ENCODE peak calls at places on chromosomes 11 and 22, in four cellular contexts. M is AG04450, L is fibroblast of pulmonary artery, Q is nephron progenitor cell. N is an unnamed sample.

GRCh38 chr22:31123292-31123602 is 481 bp downstream of the INPP5J start:
- DNase-seq in M (no peak), L (no peak), Q (no peak), N (no peak)

GRCh38 chr11:134592391-134592990 is 180.4 kb upstream of the B3GAT1 start:
- DNase-seq in Q (peak; percentile 84), L (peak; percentile 0), M (no peak), N (no peak)

GRCh38 chr11:117914398-117914761 is 14.8 kb downstream of the TMPRSS13 start:
- DNase-seq in L (no peak), M (no peak), Q (no peak), N (no peak)

GRCh38 chr11:122814401-122814800 is 23.9 kb upstream of the CRTAM start:
- DNase-seq in L (no peak), Q (no peak), M (no peak), N (no peak)

GRCh38 chr11:112961751-112962747 is 829 bp downstream of the NCAM1 start:
- DNase-seq in L (no peak), M (no peak), Q (peak; percentile 65), N (no peak)

GRCh38 chr22:19146215-19146968 is 1.9 kb upstream of the ESS2 start:
- DNase-seq in M (no peak), L (no peak), Q (no peak), N (no peak)

GRCh38 chr11:68167474-68167873 is 45.6 kb downstream of the KMT5B start:
- DNase-seq in M (no peak), Q (no peak), L (no peak), N (no peak)

GRCh38 chr22:40021401-40022000 is 26.7 kb downstream of the FAM83F start:
- DNase-seq in L (no peak), M (no peak), Q (no peak), N (no peak)

GRCh38 chr22:39287076-39287743 is 32.2 kb downstream of the RPL3 start:
- DNase-seq in M (no peak), Q (no peak), L (no peak), N (no peak)

GRCh38 chr22:19396934-19397728 is 34.4 kb downstream of the HIRA start:
- DNase-seq in L (no peak), Q (no peak), M (no peak), N (no peak)

GRCh38 chr22:32202539-32203180 is 2.2 kb downstream of the RFPL2 start:
- DNase-seq in M (no peak), L (peak; percentile 41), Q (peak; percentile 62), N (no peak)

GRCh38 chr11:6667733-6668374 is 12.2 kb upstream of the DCHS1 start:
- DNase-seq in L (peak; percentile 58), M (no peak), Q (no peak), N (no peak)

GRCh38 chr11:68377389-68377795 is 65.0 kb downstream of the LRP5 start:
- DNase-seq in L (no peak), M (no peak), Q (no peak), N (no peak)

GRCh38 chr11:132396318-132396717 is 1025.9 kb downstream of the NTM start:
- DNase-seq in Q (no peak), L (no peak), M (no peak), N (no peak)

GRCh38 chr22:39184586-39185577 is 32.4 kb upstream of the CBX7 start:
- DNase-seq in M (no peak), L (peak; percentile 87), Q (no peak), N (no peak)

GRCh38 chr22:37675930-37676571 is 615 bp downstream of the LGALS1 start:
- DNase-seq in L (peak; percentile 33), M (no peak), Q (no peak), N (no peak)

GRCh38 chr11:80727315-80727714 is 1286.5 kb upstream of the TENM4 start:
- DNase-seq in M (no peak), Q (peak; percentile 5), L (peak; percentile 29), N (no peak)

GRCh38 chr11:61048368-61049065 is 53.8 kb upstream of the CD5 start:
- DNase-seq in M (no peak), Q (no peak), L (no peak), N (no peak)

GRCh38 chr11:121769191-121769590 is 316.4 kb upstream of the SORL1-AS1 start:
- DNase-seq in M (no peak), L (no peak), Q (no peak), N (no peak)
- TF ChIP-seq CTCF in M (no peak), L (no peak), Q (no peak), N (no peak)

DNA sequence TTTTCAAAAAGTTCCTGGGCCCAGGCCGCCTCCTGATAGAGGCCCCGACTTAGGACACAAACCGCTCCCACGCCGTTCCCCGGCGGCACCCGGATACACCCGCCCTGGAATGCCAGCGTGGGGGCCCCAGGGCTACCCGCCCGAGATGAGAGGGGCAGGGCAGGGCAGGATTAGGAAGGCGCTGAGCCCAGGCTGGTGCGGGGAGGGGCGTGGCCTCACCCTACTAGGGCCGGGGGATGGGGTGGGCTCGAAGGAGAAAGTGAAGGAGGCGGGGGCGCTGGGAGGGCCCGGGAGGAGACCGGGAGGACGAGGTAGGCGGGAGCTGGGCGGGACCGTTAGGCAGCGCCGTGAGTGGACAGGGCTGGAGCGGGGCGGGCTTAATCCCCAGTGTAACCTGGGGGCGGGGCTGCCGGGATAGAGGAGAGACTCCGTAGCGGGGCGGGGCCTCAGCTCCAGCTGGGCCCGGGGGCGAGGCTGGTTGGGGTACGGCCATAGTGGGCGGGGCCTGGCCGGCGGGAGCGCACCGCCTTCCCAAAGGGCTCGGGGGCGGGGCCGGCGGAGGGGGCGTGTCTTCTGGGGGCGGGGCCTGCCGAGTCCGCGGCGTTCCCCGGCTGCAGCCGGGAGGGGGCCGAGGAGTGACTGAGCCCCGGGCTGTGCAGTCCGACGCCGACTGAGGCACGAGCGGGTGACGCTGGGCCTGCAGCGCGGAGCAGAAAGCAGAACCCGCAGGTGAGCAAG is at the start of gene CD82:
- DNase-seq in L (peak; percentile 98), M (peak; percentile 96), Q (peak; percentile 100), N (peak; percentile 91)
- TF ChIP-seq CTCF in L (peak; percentile 3), M (peak; percentile 26), Q (peak; percentile 26), N (peak; percentile 59)

DNA sequence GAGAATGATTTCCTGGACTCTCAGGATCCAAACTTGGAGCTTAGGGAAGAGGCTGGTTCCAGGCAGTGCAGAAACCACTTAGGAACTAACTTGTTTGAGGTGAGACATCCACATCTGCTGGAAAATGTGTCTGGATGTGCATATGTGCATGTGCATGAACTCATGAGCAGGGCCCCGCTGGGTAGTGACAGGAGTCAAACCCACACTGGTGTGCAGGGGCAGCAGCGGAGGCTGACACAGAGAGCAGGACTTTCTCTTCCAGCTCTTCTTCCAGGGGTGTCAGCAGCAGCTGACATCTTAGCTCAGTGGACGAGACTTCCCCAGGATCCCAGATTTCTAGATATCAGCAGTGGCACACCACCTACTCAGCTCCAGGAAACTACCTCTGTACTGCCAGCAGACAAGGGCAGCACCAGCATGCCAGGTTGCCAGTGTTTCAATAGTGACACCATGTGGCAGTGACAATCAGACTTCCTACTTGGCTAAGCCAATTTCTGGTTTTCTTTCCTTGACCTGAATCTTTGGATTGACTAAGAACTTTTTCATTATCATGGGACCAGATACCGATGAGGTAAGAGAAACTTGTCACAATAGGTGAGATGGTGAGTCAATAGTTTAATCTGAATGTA is 227.5 kb upstream of the ZC3H12C start:
- DNase-seq in L (no peak), M (no peak), Q (no peak), N (no peak)
- TF ChIP-seq CTCF in L (no peak), M (no peak), Q (no peak), N (no peak)

GRCh38 chr11:74443071-74443864 is 24.1 kb downstream of the KCNE3 start:
- DNase-seq in M (no peak), L (peak; percentile 41), Q (no peak), N (no peak)
- TF ChIP-seq CTCF in M (no peak), L (peak; percentile 19), Q (no peak), N (no peak)

DNA sequence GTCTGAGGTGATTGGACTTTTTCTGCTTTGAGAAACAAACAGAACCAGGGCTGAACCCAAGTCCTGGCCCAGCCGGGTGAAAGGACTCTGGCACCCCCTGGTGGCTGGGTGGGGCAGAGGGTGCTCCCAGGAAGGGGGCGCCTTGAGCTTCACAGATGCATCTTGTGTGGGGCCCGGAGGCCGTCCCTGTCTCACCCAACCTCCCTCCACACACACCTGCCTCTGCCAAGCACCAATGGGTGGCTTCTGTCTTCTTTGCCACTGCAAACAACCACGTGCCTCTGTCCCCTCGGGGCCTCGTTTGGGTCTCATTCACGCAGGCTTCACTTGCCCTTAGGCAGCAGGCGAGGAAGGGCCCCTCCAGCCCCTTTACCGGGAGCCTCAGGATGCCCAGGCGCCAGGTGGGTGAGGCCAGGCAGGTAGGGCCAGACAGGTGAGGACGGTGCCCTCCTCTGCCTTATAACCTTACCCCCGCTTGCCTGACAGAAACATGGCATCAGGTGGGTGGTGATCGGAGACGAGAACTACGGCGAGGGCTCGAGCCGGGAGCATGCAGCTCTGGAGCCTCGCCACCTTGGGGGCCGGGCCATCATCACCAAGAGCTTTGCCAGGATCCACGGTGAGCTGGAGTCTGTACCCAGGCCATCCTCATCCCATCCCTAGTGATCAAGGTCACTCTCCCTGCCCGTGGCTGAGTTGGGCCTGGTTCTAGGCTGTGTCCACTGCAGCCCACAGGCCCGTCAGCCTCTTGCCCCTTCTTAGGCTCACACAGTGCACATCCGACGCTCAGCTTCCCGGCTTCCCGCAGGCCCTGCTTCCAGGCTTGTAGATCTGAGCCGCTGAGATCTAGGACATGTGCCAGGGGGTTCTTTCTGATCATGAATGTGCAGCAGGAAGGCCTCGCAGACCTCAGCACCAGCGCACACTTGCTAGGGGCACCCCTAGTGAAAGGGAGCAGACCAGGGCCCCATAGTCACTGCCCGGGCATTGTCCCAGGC is 17.2 kb downstream of the POLR3H start:
- DNase-seq in L (peak; percentile 46), M (no peak), Q (peak; percentile 55), N (no peak)
- TF ChIP-seq CTCF in L (peak; percentile 80), M (peak; percentile 86), Q (peak; percentile 67), N (peak; percentile 88)

GRCh38 chr11:94993400-94993943 is 20.0 kb downstream of the KDM4D start:
- DNase-seq in Q (no peak), L (no peak), M (no peak), N (no peak)

GRCh38 chr11:94998285-94998684 is 24.8 kb downstream of the KDM4D start:
- DNase-seq in M (no peak), Q (no peak), L (no peak), N (no peak)

GRCh38 chr11:94997437-94997836 is 23.9 kb downstream of the KDM4D start:
- DNase-seq in L (no peak), M (no peak), Q (no peak), N (no peak)
- TF ChIP-seq CTCF in L (no peak), M (no peak), Q (no peak), N (no peak)

DNA sequence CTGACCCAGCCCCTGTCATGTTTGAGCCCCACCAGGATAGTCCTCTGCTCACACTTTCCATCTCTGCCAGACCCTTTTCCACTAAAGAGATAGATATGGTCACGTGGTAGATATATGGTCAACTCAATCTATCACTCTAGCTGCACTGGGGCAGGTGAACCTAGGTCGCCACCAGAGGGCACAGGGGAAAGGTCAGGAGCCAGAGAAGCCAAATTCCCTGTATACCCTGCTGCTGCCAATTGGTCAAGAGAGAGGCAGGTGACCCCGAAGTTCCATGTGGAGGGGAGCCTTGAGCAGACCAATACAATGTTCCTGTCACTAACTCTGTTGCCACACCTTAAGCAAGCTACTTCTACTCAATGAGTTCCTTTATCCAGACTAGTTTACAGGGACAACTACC is 101.1 kb upstream of the GALNT18 start:
- DNase-seq in L (no peak), Q (no peak), M (no peak), N (no peak)
- TF ChIP-seq CTCF in L (no peak), Q (no peak), M (no peak), N (no peak)

N was measured in AG04449.